ENCODE peak calls at places on chromosome 11, in seven cellular contexts. N is PC-3, Y is PC-9, J is SK-N-SH, M is GM23338, B is HCT116, T is MM.1S. K is an unnamed sample.

GRCh38 chr11:118002541-118003019 is 16.4 kb downstream of the IL10RA start:
- DNase-seq in Y (no peak), J (no peak), T (no peak), N (no peak), B (no peak), M (peak; percentile 35), K (no peak)

GRCh38 chr11:36317992-36318391 is 21.9 kb downstream of the PRR5L start:
- DNase-seq in T (no peak), J (no peak), N (peak; percentile 36), B (no peak), Y (no peak), M (no peak), K (no peak)

GRCh38 chr11:60942970-60943565 is 8.9 kb downstream of the SLC15A3 start:
- DNase-seq in Y (peak; percentile 86), M (no peak), B (no peak), N (peak; percentile 75), J (no peak), T (no peak), K (no peak)

GRCh38 chr11:134537296-134537695 is 125.3 kb upstream of the B3GAT1 start:
- DNase-seq in J (no peak), T (no peak), Y (no peak), M (no peak), N (no peak), B (no peak), K (no peak)

GRCh38 chr11:3192511-3193372 is 25.9 kb downstream of the MRGPRG start:
- DNase-seq in Y (no peak), T (no peak), N (no peak), J (no peak), M (no peak), B (no peak), K (no peak)

GRCh38 chr11:61297741-61298140 is 2.6 kb upstream of the VWCE start:
- DNase-seq in T (no peak), N (peak; percentile 45), M (no peak), B (no peak), J (no peak), Y (peak; percentile 55), K (no peak)

GRCh38 chr11:3853935-3854659 is 1.4 kb upstream of the STIM1 start:
- DNase-seq in B (no peak), J (no peak), M (no peak), T (peak; percentile 93), N (no peak), Y (no peak), K (peak; percentile 93)

GRCh38 chr11:130536106-130537040 is 87.9 kb downstream of the ADAMTS15 start:
- DNase-seq in N (peak; percentile 51), Y (no peak), B (no peak), M (no peak), J (no peak), T (no peak), K (no peak)

GRCh38 chr11:28835790-28836189 is 727.6 kb downstream of the METTL15 start:
- DNase-seq in T (no peak), J (no peak), N (peak; percentile 32), Y (peak; percentile 18), M (no peak), B (no peak), K (no peak)

GRCh38 chr11:115920841-115921480 is 416.7 kb upstream of the CADM1 start:
- DNase-seq in N (no peak), Y (no peak), B (no peak), J (no peak), T (no peak), M (no peak), K (no peak)

GRCh38 chr11:115919341-115920086 is 415.3 kb upstream of the CADM1 start:
- DNase-seq in Y (no peak), B (no peak), T (no peak), M (no peak), N (no peak), J (no peak), K (no peak)

GRCh38 chr11:115921540-115921939 is 417.3 kb upstream of the CADM1 start:
- DNase-seq in N (no peak), M (no peak), J (no peak), Y (no peak), B (no peak), T (no peak), K (no peak)

GRCh38 chr11:115918579-115918978 is 414.4 kb upstream of the CADM1 start:
- DNase-seq in N (no peak), Y (no peak), M (no peak), J (no peak), B (no peak), T (no peak), K (no peak)

DNA sequence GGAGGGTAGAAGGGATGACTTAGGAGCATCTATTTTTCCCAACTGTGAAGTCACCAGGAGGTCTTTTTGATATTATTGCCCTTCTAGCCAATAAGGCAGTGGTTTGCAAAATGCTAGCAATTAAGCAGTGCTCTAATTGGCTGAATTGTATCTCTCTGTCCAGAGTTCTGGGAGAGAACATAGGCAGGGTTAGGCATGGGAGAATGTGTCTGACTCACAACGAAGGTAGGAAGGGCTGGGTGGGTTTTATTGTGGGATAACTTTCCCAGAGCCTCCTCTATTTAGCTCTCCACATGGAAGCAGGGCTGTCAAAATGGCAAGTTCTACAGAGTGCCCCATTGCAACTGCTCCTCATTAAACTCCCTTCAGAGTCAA is 415.9 kb upstream of the CADM1 start:
- DNase-seq in B (no peak), T (no peak), M (no peak), Y (no peak), N (no peak), J (no peak), K (no peak)
- TF ChIP-seq CTCF in B (no peak), T (no peak), M (no peak), Y (no peak), N (no peak), J (no peak), K (no peak)

DNA sequence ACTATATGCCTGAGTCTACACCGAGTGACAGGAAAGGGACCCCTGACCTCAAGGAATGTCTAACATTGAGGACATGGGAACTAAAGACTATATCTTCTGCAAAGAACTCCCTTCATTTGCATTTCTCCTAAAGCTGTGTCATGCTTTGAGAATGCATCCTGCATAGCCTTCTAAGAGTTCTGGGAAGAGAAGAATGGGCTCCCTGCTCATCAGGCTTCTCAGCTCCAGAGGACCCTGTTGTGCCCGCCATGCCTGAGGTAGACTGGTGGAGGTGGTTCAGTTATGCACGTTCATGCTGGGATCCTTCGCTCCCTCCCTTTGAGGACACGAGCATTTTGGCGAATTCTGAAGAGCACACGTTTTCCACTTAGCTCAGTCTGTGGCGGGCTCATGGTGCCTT is 63.3 kb downstream of the GRIK4 start:
- DNase-seq in B (no peak), J (no peak), M (no peak), Y (no peak), N (no peak), T (no peak), K (no peak)
- H3K9me2 ChIP-seq in B (no peaks in the 10 kb centered on the region), J (no peaks in the 10 kb centered on the region), M (peaks cover 3% of the 10 kb centered on the region), Y (no peaks in the 10 kb centered on the region), N (no peaks in the 10 kb centered on the region), T (no peaks in the 10 kb centered on the region), K (no peaks in the 10 kb centered on the region)

DNA sequence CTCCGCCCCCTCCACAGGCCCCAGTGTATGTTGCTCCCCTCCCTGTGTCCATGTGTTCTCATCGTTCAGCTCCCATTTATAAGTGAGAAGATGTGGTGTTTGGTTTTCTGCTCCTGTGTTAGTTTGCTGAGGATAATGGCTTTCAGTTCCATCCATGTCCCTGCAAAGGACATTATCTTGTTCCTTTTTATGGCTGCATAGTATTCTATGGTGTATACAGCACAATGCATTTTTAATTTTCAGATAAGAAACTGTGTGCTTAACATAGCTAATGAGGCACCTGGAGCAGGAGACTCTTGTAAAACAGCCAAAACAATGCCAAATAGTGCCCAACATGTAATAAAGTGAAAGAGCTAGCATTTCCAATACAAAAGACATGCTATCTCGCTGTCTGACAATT is 21.8 kb downstream of the ALG9 start:
- DNase-seq in J (no peak), Y (no peak), N (no peak), T (no peak), M (no peak), B (no peak), K (no peak)
- H2AFZ ChIP-seq in J (no peak overlapping the region), Y (no peak overlapping the region), N (no peak overlapping the region), T (no peak overlapping the region), M (no peak overlapping the region), B (no peak overlapping the region), K (no peak overlapping the region)

DNA sequence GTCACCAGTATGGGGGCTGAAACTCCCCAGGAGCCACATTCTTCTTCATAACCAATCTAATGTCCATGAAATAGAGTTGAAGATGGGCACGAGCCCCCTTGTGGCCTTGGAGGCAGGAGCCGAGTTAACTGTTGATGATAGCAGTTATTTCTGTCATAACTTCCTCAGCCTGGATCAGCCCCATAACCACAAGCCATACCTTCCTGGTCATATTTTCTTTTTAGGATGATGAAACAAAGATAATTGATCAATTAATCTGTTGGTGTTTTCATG is 65.0 kb upstream of the TTC12 start:
- DNase-seq in N (peak; percentile 12), J (no peak), Y (no peak), T (no peak), B (no peak), M (peak; percentile 33), K (no peak)
- TF ChIP-seq CTCF in N (peak; percentile 36), J (peak; percentile 35), Y (peak; percentile 30), T (no peak), B (no peak), M (peak; percentile 57), K (no peak)

DNA sequence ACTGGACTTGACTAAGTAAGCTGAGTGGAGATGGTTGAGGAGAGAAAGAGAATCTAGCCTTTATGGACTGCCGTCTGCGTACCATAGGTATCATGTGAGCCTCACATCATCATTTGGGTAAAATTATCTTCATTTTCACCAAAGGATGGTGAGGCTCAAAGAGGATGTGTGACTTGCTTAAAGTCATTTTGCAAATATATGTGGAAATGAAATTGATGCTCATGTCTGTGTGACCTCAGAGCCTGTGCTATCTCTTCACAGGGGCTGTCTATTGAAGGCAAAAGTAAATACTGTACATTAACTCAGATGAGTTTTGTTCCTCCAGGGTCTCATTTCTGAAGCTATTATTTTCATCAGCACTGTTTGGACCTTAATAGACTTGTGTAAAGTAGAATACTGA is 83.3 kb upstream of the ALKBH3 start:
- DNase-seq in T (no peak), Y (no peak), N (no peak), J (no peak), B (no peak), M (no peak), K (no peak)
- H3K9me2 ChIP-seq in T (no peaks in the 10 kb centered on the region), Y (no peaks in the 10 kb centered on the region), N (no peaks in the 10 kb centered on the region), J (no peaks in the 10 kb centered on the region), B (no peaks in the 10 kb centered on the region), M (no peaks in the 10 kb centered on the region), K (no peaks in the 10 kb centered on the region)

K was measured in OCI-LY7.